ENCODE peak calls at places on chromosomes 2 and 18, in nine cellular contexts. V is IMR-90, R is PC-3, I is right atrium auricular region, N is transverse colon, H is endodermal cell, F is endothelial cell of umbilical vein, U is neural progenitor cell, A is sigmoid colon. P is an unnamed sample. For H3K36me3, the result is how much of the 10 kb centered on the place peaks cover.

GRCh38 chr2:106104332-106105062 is 89.6 kb downstream of the UXS1 start:
- DNase-seq in H (peak), U (peak), F (peak), V (peak), I (no peak), R (peak), A (no peak), N (peak), P (peak)

GRCh38 chr2:7634370-7634769 is 717.2 kb downstream of the RNF144A start:
- DNase-seq in I (no peak), F (no peak), H (no peak), V (no peak), N (no peak), A (no peak), R (no peak), U (no peak), P (no peak)

GRCh38 chr2:147515213-147515612 is 329.6 kb upstream of the ACVR2A start:
- DNase-seq in H (no peak), F (no peak), V (no peak), U (no peak), A (no peak), R (peak), N (peak), I (no peak), P (no peak)

GRCh38 chr2:102657770-102658169 is 38.4 kb downstream of the SLC9A2 start:
- DNase-seq in N (no peak), R (peak), V (no peak), F (no peak), H (peak), U (no peak), A (no peak), I (no peak), P (peak)

GRCh38 chr2:44275915-44276279 is 617 bp downstream of the SLC3A1 start:
- DNase-seq in I (no peak), V (peak), R (peak), N (no peak), U (no peak), H (no peak), A (no peak), F (no peak), P (peak)

GRCh38 chr2:136118819-136119716 is 1.1 kb upstream of the CXCR4 start:
- DNase-seq in U (peak), N (peak), F (no peak), V (no peak), A (peak), I (no peak), R (no peak), H (peak), P (no peak)

GRCh38 chr2:179614121-179614520 is 247.3 kb downstream of the ZNF385B start:
- DNase-seq in H (no peak), V (peak), R (no peak), A (no peak), F (no peak), N (no peak), U (no peak), I (no peak), P (no peak)

GRCh38 chr2:223247136-223247535 is 195.1 kb downstream of the KCNE4 start:
- DNase-seq in N (no peak), H (peak), U (peak), F (peak), I (no peak), R (peak), A (no peak), V (peak), P (peak)

GRCh38 chr18:57754577-57755330 is 48.4 kb downstream of the ATP8B1 start:
- DNase-seq in V (no peak), N (no peak), F (no peak), R (no peak), I (no peak), U (no peak), H (no peak), A (no peak), P (no peak)

GRCh38 chr2:178125862-178126261 is 13.6 kb downstream of the RBM45 start:
- DNase-seq in A (no peak), V (no peak), U (no peak), I (no peak), H (no peak), F (no peak), N (no peak), R (no peak), P (no peak)

GRCh38 chr18:11391636-11392035 is 217.8 kb upstream of the SLC35G4 start:
- DNase-seq in V (peak), N (no peak), R (no peak), A (no peak), U (no peak), F (no peak), H (no peak), I (no peak), P (no peak)

GRCh38 chr2:138059967-138060635 is 95.8 kb downstream of the HNMT start:
- DNase-seq in N (no peak), H (no peak), R (peak), I (peak), A (no peak), V (peak), U (no peak), F (peak), P (peak)

GRCh38 chr2:28635251-28635650 is 116.4 kb upstream of the PPP1CB start:
- DNase-seq in R (no peak), V (no peak), N (no peak), U (no peak), H (no peak), F (peak), I (peak), A (peak), P (no peak)

GRCh38 chr2:86078801-86079545 is 26.7 kb downstream of the POLR1A start:
- DNase-seq in V (peak), H (no peak), I (peak), R (peak), F (peak), A (no peak), U (peak), N (peak), P (peak)

GRCh38 chr2:234463626-234464290 is 33.1 kb downstream of the ARL4C start:
- DNase-seq in I (no peak), N (peak), U (no peak), H (no peak), A (no peak), V (peak), R (peak), F (no peak), P (peak)

GRCh38 chr18:3852321-3852720 is 402.3 kb downstream of the TGIF1 start:
- DNase-seq in I (no peak), R (no peak), V (no peak), U (no peak), H (no peak), A (no peak), N (no peak), F (no peak), P (no peak)

GRCh38 chr2:84850471-84850870 is 30.4 kb downstream of the TRABD2A start:
- DNase-seq in H (peak), A (no peak), U (no peak), N (no peak), R (no peak), V (no peak), I (no peak), F (no peak), P (no peak)

GRCh38 chr2:120314656-120315366 is 31.1 kb upstream of the INHBB start:
- DNase-seq in R (no peak), H (no peak), V (no peak), F (peak), I (no peak), N (no peak), U (no peak), A (no peak), P (no peak)

GRCh38 chr2:74908763-74909444 is 49.5 kb upstream of the POLE4 start:
- DNase-seq in U (peak), H (peak), N (peak), F (no peak), I (no peak), R (peak), V (no peak), A (no peak), P (peak)

GRCh38 chr2:207952564-207953345 is 72.6 kb downstream of the PLEKHM3 start:
- DNase-seq in N (no peak), R (no peak), I (no peak), F (no peak), H (no peak), A (no peak), U (no peak), V (no peak), P (no peak)

GRCh38 chr2:70626254-70626990 is 72.8 kb upstream of the TGFA start:
- DNase-seq in H (peak), U (peak), F (no peak), N (no peak), A (no peak), R (no peak), I (no peak), V (no peak), P (no peak)

GRCh38 chr18:77648415-77648814 is 398.8 kb downstream of the GALR1 start:
- DNase-seq in N (no peak), H (peak), A (no peak), V (no peak), F (no peak), R (no peak), I (no peak), U (peak), P (no peak)

GRCh38 chr18:711330-711692 is 1.1 kb downstream of the ENOSF1 start:
- DNase-seq in A (no peak), U (peak), H (peak), I (no peak), N (peak), R (no peak), V (no peak), F (no peak), P (no peak)

GRCh38 chr2:2083113-2083757 is 247.8 kb downstream of the MYT1L start:
- DNase-seq in F (no peak), V (no peak), H (no peak), R (peak), I (no peak), U (no peak), A (no peak), N (no peak), P (peak)

GRCh38 chr2:173002751-173003541 is 72.7 kb upstream of the MAP3K20 start:
- DNase-seq in F (peak), R (peak), I (no peak), V (no peak), H (no peak), U (no peak), N (no peak), A (no peak), P (peak)

GRCh38 chr2:12457831-12458230 is 258.9 kb upstream of the TRIB2 start:
- DNase-seq in A (no peak), I (no peak), V (peak), F (no peak), R (no peak), N (no peak), H (no peak), U (no peak), P (no peak)

GRCh38 chr2:168814046-168814445 is 11.6 kb downstream of the NOSTRIN start:
- DNase-seq in F (no peak), I (no peak), N (no peak), H (no peak), R (peak), V (peak), A (no peak), U (no peak), P (peak)

GRCh38 chr18:35469696-35470095 is 28.1 kb downstream of the INO80C start:
- DNase-seq in N (no peak), V (peak), A (no peak), U (no peak), H (no peak), R (peak), F (peak), I (no peak), P (no peak)

GRCh38 chr2:212537311-212538155 is 1.1 kb downstream of the ERBB4 start:
- DNase-seq in I (no peak), U (peak), A (no peak), V (no peak), N (no peak), R (peak), H (peak), F (peak), P (no peak)

GRCh38 chr18:46156124-46156745 is 52.0 kb downstream of the HAUS1 start:
- DNase-seq in U (no peak), F (no peak), H (no peak), I (no peak), A (no peak), N (no peak), R (no peak), V (no peak), P (no peak)

GRCh38 chr2:180583441-180584140 is 396.8 kb upstream of the UBE2E3 start:
- DNase-seq in F (no peak), I (no peak), R (no peak), H (no peak), U (no peak), V (no peak), A (no peak), N (no peak), P (no peak)

GRCh38 chr2:128314348-128315121 is 4.1 kb downstream of the HS6ST1 start:
- DNase-seq in N (no peak), A (peak), H (peak), V (no peak), F (no peak), U (no peak), R (no peak), I (peak), P (no peak)

GRCh38 chr2:205675861-205676516 is 6.3 kb upstream of the NRP2 start:
- DNase-seq in N (no peak), F (peak), U (peak), A (no peak), R (peak), H (no peak), I (no peak), V (peak), P (peak)

GRCh38 chr2:18731661-18732060 is 142.3 kb upstream of the NT5C1B start:
- DNase-seq in R (no peak), A (no peak), U (no peak), F (no peak), I (no peak), V (no peak), N (no peak), H (no peak), P (no peak)

GRCh38 chr18:77096936-77097886 is 35.4 kb downstream of the MBP start:
- DNase-seq in U (no peak), R (no peak), I (no peak), F (no peak), V (no peak), H (peak), N (no peak), A (no peak), P (no peak)

GRCh38 chr2:32369222-32369621 is 12.4 kb downstream of the BIRC6 start:
- DNase-seq in U (no peak), I (no peak), R (no peak), H (no peak), N (no peak), F (no peak), A (no peak), V (no peak), P (no peak)

GRCh38 chr2:161085041-161085598 is 75.1 kb upstream of the TANK start:
- DNase-seq in I (no peak), N (no peak), F (peak), A (no peak), H (no peak), U (no peak), R (peak), V (peak), P (no peak)

GRCh38 chr2:46815121-46815802 is 100.3 kb downstream of the MCFD2 start:
- DNase-seq in R (no peak), H (peak), V (no peak), N (no peak), I (no peak), U (no peak), A (no peak), F (peak), P (no peak)

GRCh38 chr2:1972428-1972827 is 228.1 kb upstream of the PXDN start:
- DNase-seq in H (no peak), V (no peak), N (no peak), F (no peak), A (peak), I (no peak), U (no peak), R (peak), P (peak)

GRCh38 chr2:54660752-54661151 is 62.7 kb upstream of the EML6 start:
- DNase-seq in R (no peak), H (no peak), V (no peak), A (no peak), I (no peak), F (no peak), U (no peak), N (no peak), P (no peak)
- H3K36me3 ChIP-seq in R (half or more), H (half or more), V (under half), A (half or more), I (half or more), F (half or more), U (under half), N (half or more), P (under half)

GRCh38 chr2:165401285-165401852 is 68.1 kb upstream of the CSRNP3 start:
- DNase-seq in U (peak), H (no peak), F (peak), I (no peak), V (peak), N (no peak), A (no peak), R (peak), P (peak)
- TF ChIP-seq CTCF in U (peak), H (peak), F (peak), I (peak), V (peak), N (peak), A (peak), R (peak), P (peak)

GRCh38 chr18:62287753-62288668 is 37.1 kb upstream of the TNFRSF11A start:
- DNase-seq in F (no peak), R (no peak), I (no peak), V (no peak), N (no peak), A (no peak), U (no peak), H (no peak), P (no peak)
- H3K36me3 ChIP-seq in F (under half), R (under half), I (under half), V (under half), N (under half), A (half or more), U (under half), H (half or more), P (under half)

DNA sequence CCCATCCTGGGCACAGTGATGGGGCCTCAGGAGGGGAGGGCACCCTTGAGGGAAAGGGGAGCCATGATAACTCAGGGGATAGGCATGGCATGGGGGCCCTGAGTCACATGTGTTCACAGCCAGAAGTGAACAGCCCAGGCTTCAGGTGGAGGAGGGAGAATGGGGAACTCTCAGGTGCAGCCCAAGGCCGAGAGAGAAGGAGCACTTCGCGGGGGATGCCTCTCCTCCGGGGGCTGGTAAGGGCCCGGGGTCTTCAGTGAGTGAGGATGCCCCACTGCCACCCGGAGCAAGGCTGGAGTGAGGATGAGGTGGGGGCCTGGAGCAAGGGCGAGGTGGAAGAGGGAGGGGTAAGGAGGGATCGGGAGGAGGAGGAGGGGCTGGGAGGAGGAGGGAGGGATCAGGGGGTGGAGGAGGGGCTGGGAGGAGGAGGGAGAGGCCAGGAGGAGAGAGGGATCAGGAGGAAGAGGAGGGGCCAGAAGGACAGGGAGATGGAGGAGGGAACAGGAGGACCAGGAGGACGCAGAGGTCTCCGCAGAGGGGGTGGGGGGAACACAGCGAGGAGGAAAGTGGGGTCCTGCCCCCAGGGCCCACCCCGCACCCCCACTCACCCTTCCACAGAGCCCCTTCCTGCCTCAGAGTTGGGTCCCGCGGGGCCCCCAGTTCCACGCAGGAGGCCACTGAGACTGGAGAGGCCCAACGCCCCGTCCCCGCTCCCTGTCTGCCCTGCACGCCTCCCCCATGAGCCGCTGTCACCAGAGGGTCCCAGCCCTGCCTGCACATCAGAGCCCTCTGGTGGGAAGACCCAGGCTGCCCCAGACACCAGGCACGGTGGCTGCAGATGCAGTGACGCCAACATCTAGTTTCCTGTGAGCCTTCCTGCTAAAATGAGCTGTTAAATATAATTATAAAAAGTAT is 42.8 kb downstream of the RAMP1 start:
- DNase-seq in N (no peak), V (no peak), I (no peak), F (no peak), U (no peak), H (peak), R (no peak), A (peak), P (no peak)
- TF ChIP-seq CTCF in N (no peak), V (no peak), I (no peak), F (no peak), U (no peak), H (peak), R (no peak), A (no peak), P (no peak)

DNA sequence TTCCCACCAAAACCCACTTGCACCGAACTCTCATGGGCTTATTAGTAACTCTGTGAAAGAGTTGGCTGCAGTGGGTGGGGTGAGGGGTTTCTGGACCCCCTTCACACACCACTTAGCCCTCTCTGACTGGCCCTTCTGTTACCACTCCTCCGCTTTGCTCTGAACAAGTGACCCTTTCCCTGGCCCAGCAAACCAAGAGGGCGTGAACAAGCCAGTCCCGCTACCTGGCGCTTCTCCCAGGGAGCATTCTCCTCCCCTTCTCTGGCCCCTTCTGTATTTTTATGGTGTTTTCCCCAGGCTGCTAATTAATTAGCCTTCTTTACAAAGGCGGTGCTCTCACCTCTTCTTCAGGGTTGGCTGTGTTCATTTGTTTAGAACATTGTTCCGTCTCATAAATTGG is 180.1 kb downstream of the MGAT5 start:
- DNase-seq in A (no peak), U (no peak), N (no peak), I (no peak), F (no peak), R (no peak), H (no peak), V (no peak), P (no peak)
- H3K36me3 ChIP-seq in A (under half), U (under half), N (under half), I (under half), F (under half), R (under half), H (under half), V (under half), P (under half)

GRCh38 chr18:49249523-49249922 is 210.9 kb downstream of the DYM start:
- DNase-seq in A (no peak), F (peak), R (peak), H (no peak), N (no peak), I (no peak), U (no peak), V (peak), P (peak)
- TF ChIP-seq CTCF in A (no peak), F (no peak), R (no peak), H (no peak), N (no peak), I (no peak), U (no peak), V (no peak), P (no peak)

GRCh38 chr18:8634508-8634907 is 25.3 kb downstream of the RAB12 start:
- DNase-seq in A (no peak), V (no peak), H (no peak), N (no peak), U (no peak), F (no peak), I (no peak), R (no peak), P (no peak)

GRCh38 chr18:8630546-8630945 is 21.3 kb downstream of the RAB12 start:
- DNase-seq in H (no peak), U (no peak), A (no peak), N (no peak), V (no peak), I (no peak), F (no peak), R (no peak), P (no peak)

GRCh38 chr18:8631265-8631664 is 22.0 kb downstream of the RAB12 start:
- DNase-seq in H (no peak), I (no peak), F (no peak), R (no peak), V (no peak), N (no peak), A (no peak), U (no peak), P (no peak)

GRCh38 chr18:8632386-8632785 is 23.1 kb downstream of the RAB12 start:
- DNase-seq in V (no peak), A (no peak), H (no peak), F (no peak), I (no peak), R (no peak), N (no peak), U (no peak), P (no peak)

DNA sequence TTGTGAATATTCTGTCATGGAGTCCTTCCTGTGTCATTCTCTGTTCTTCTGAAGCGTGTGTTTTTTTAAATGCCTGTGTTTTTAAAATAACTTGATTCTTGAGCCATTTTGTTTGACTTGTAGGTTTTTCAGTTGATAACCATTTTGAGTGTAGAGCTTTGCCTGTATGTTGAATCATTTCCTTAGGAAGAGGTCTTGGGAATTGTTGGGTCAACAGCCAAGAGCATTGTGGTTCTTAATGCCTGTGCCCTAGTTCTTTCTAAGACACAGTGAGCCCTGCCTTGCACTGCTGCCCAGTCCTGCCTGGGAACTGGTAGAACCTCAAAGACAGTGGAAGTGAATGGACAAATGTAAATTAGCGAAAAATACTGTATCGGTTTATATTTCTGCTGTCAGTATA is 25.9 kb downstream of the RAB12 start:
- DNase-seq in N (no peak), I (no peak), H (no peak), A (no peak), U (no peak), V (peak), F (peak), R (no peak), P (no peak)
- H3K36me3 ChIP-seq in N (under half), I (half or more), H (half or more), A (half or more), U (under half), V (under half), F (under half), R (half or more), P (under half)